ENCODE peak calls at places on chromosomes 11 and 22, in five cellular contexts. One of them, this sample, is unnamed.

GRCh38 chr22:31526275-31526674 is 29.9 kb downstream of the SFI1 start:
- DNase-seq in naive thymus-derived CD4-positive, alpha-beta T cell: no peak
- DNase-seq in adrenal gland: peak
- DNase-seq in T-helper 9 cell: no peak
- DNase-seq in colonic mucosa: no peak
- DNase-seq in this sample: no peak

GRCh38 chr11:59102259-59102765 is 4.7 kb upstream of the FAM111B start:
- DNase-seq in naive thymus-derived CD4-positive, alpha-beta T cell: no peak
- DNase-seq in adrenal gland: peak
- DNase-seq in colonic mucosa: peak
- DNase-seq in T-helper 9 cell: peak
- DNase-seq in this sample: peak

GRCh38 chr11:119195680-119196079 is 10.4 kb downstream of the NHERF4 start:
- DNase-seq in naive thymus-derived CD4-positive, alpha-beta T cell: no peak
- DNase-seq in colonic mucosa: peak
- DNase-seq in adrenal gland: peak
- DNase-seq in T-helper 9 cell: no peak
- DNase-seq in this sample: no peak

GRCh38 chr22:32016081-32016480 is 27.0 kb upstream of the SLC5A1 start:
- DNase-seq in T-helper 9 cell: no peak
- DNase-seq in naive thymus-derived CD4-positive, alpha-beta T cell: no peak
- DNase-seq in colonic mucosa: no peak
- DNase-seq in adrenal gland: no peak
- DNase-seq in this sample: no peak

GRCh38 chr22:49253656-49254055 is 574.0 kb downstream of the BRD1 start:
- DNase-seq in adrenal gland: no peak
- DNase-seq in T-helper 9 cell: no peak
- DNase-seq in colonic mucosa: no peak
- DNase-seq in naive thymus-derived CD4-positive, alpha-beta T cell: no peak
- DNase-seq in this sample: no peak

GRCh38 chr11:94767292-94767690 is 865 bp upstream of the AMOTL1 start:
- DNase-seq in naive thymus-derived CD4-positive, alpha-beta T cell: no peak
- DNase-seq in adrenal gland: no peak
- DNase-seq in colonic mucosa: no peak
- DNase-seq in T-helper 9 cell: no peak
- DNase-seq in this sample: no peak

GRCh38 chr11:74321487-74322188 is 10.2 kb upstream of the P4HA3 start:
- DNase-seq in colonic mucosa: peak
- DNase-seq in adrenal gland: peak
- DNase-seq in naive thymus-derived CD4-positive, alpha-beta T cell: peak
- DNase-seq in T-helper 9 cell: no peak
- DNase-seq in this sample: no peak

GRCh38 chr11:90332415-90332814 is 109.6 kb upstream of the CHORDC1 start:
- DNase-seq in adrenal gland: no peak
- DNase-seq in T-helper 9 cell: no peak
- DNase-seq in naive thymus-derived CD4-positive, alpha-beta T cell: no peak
- DNase-seq in colonic mucosa: no peak
- DNase-seq in this sample: no peak

GRCh38 chr22:40441761-40442364 is 71.5 kb downstream of the SGSM3 start:
- DNase-seq in adrenal gland: no peak
- DNase-seq in colonic mucosa: no peak
- DNase-seq in naive thymus-derived CD4-positive, alpha-beta T cell: no peak
- DNase-seq in T-helper 9 cell: no peak
- DNase-seq in this sample: no peak

GRCh38 chr11:100576044-100577021 is 110.8 kb upstream of the ARHGAP42 start:
- DNase-seq in T-helper 9 cell: no peak
- DNase-seq in naive thymus-derived CD4-positive, alpha-beta T cell: no peak
- DNase-seq in colonic mucosa: peak
- DNase-seq in adrenal gland: peak
- DNase-seq in this sample: no peak

GRCh38 chr22:28051787-28052356 is 132.8 kb upstream of the PITPNB start:
- DNase-seq in naive thymus-derived CD4-positive, alpha-beta T cell: peak
- DNase-seq in T-helper 9 cell: no peak
- DNase-seq in colonic mucosa: peak
- DNase-seq in adrenal gland: peak
- DNase-seq in this sample: no peak

GRCh38 chr11:79547256-79547655 is 106.4 kb upstream of the TENM4 start:
- DNase-seq in naive thymus-derived CD4-positive, alpha-beta T cell: no peak
- DNase-seq in adrenal gland: no peak
- DNase-seq in T-helper 9 cell: no peak
- DNase-seq in colonic mucosa: no peak
- DNase-seq in this sample: no peak

GRCh38 chr22:46287873-46288751 is 8.6 kb upstream of the GTSE1 start:
- DNase-seq in adrenal gland: peak
- DNase-seq in naive thymus-derived CD4-positive, alpha-beta T cell: no peak
- DNase-seq in T-helper 9 cell: no peak
- DNase-seq in colonic mucosa: no peak
- DNase-seq in this sample: peak

GRCh38 chr11:69440876-69441275 is 40.6 kb upstream of the LINC01488 start:
- DNase-seq in naive thymus-derived CD4-positive, alpha-beta T cell: no peak
- DNase-seq in T-helper 9 cell: no peak
- DNase-seq in adrenal gland: no peak
- DNase-seq in colonic mucosa: no peak
- DNase-seq in this sample: no peak

GRCh38 chr22:22534604-22535415 is 14.7 kb upstream of the ZNF280A start:
- DNase-seq in colonic mucosa: no peak
- DNase-seq in naive thymus-derived CD4-positive, alpha-beta T cell: no peak
- DNase-seq in T-helper 9 cell: no peak
- DNase-seq in adrenal gland: no peak
- DNase-seq in this sample: no peak

GRCh38 chr11:118606157-118606843 is 1.1 kb upstream of the PHLDB1 start:
- DNase-seq in adrenal gland: no peak
- DNase-seq in T-helper 9 cell: no peak
- DNase-seq in naive thymus-derived CD4-positive, alpha-beta T cell: no peak
- DNase-seq in colonic mucosa: no peak
- DNase-seq in this sample: no peak

GRCh38 chr11:103110406-103110805 is 1.2 kb downstream of the DYNC2H1 start:
- DNase-seq in colonic mucosa: no peak
- DNase-seq in adrenal gland: no peak
- DNase-seq in naive thymus-derived CD4-positive, alpha-beta T cell: no peak
- DNase-seq in T-helper 9 cell: no peak
- DNase-seq in this sample: no peak

GRCh38 chr11:112255075-112255739 is 5.5 kb downstream of the PLET1 start:
- DNase-seq in adrenal gland: peak
- DNase-seq in colonic mucosa: no peak
- DNase-seq in naive thymus-derived CD4-positive, alpha-beta T cell: no peak
- DNase-seq in T-helper 9 cell: no peak
- DNase-seq in this sample: no peak

GRCh38 chr11:41950470-41951143 is 491.2 kb upstream of the LRRC4C start:
- DNase-seq in naive thymus-derived CD4-positive, alpha-beta T cell: no peak
- DNase-seq in T-helper 9 cell: no peak
- DNase-seq in colonic mucosa: no peak
- DNase-seq in adrenal gland: no peak
- DNase-seq in this sample: no peak

This sample was measured in T-cell.